ENCODE peak calls at places on chromosomes 3 and 15, in ten cellular contexts. S, M, Y, T, Q, J, P, W, E and H are unnamed samples.

GRCh38 chr3:36653095-36653494 is 111.3 kb downstream of the DCLK3 start:
- DNase-seq in P (peak), M (no peak), T (no peak), Y (no peak), E (no peak), W (no peak), J (no peak), S (no peak), Q (peak), H (peak)

GRCh38 chr15:91572110-91572509 is 281.4 kb upstream of the SLCO3A1 start:
- DNase-seq in P (no peak), S (no peak), E (no peak), Q (peak), Y (no peak), J (no peak), M (no peak), T (no peak), W (no peak), H (peak)

GRCh38 chr15:84818221-84819131 is 1.3 kb downstream of the ALPK3 start:
- DNase-seq in W (no peak), T (no peak), Q (peak), J (no peak), Y (no peak), P (no peak), E (peak), M (peak), S (no peak), H (peak)

GRCh38 chr15:77027111-77027696 is 32.3 kb downstream of the PSTPIP1 start:
- DNase-seq in J (no peak), T (no peak), M (no peak), E (no peak), Y (no peak), P (no peak), Q (no peak), W (no peak), S (no peak), H (no peak)

GRCh38 chr15:76973362-76973743 is 21.6 kb upstream of the PSTPIP1 start:
- DNase-seq in W (peak), P (no peak), T (no peak), M (peak), J (no peak), E (peak), Q (peak), S (no peak), Y (peak), H (peak)

GRCh38 chr15:68258684-68259083 is 18.9 kb upstream of the FEM1B start:
- DNase-seq in T (no peak), M (peak), P (no peak), Q (no peak), Y (no peak), W (no peak), S (no peak), E (no peak), J (no peak), H (no peak)

GRCh38 chr15:99305761-99306505 is 54.7 kb downstream of the LRRC28 start:
- DNase-seq in M (no peak), J (peak), T (peak), Q (peak), W (no peak), P (peak), S (no peak), Y (no peak), E (no peak), H (peak)

GRCh38 chr3:150747909-150748568 is 14.9 kb downstream of the SIAH2 start:
- DNase-seq in J (no peak), W (no peak), Y (no peak), Q (no peak), S (no peak), T (no peak), P (peak), M (no peak), E (no peak), H (no peak)

GRCh38 chr3:57060089-57060829 is at the start of gene SPATA12:
- DNase-seq in W (no peak), P (peak), Y (no peak), Q (peak), S (peak), T (peak), M (no peak), E (no peak), J (peak), H (peak)